ENCODE peak calls at places on chromosomes 6 and 20, in seven cellular contexts. S, A, J, H, Q, F and M are unnamed samples.

GRCh38 chr20:33852971-33853813 is 42.0 kb downstream of the CHMP4B start:
- DNase-seq in S (no peak), A (no peak), J (no peak), H (no peak), Q (no peak), F (no peak), M (no peak)

GRCh38 chr6:106253194-106253593 is 72.4 kb downstream of the ATG5 start:
- DNase-seq in S (no peak), A (no peak), J (no peak), H (no peak), Q (no peak), F (no peak), M (no peak)

GRCh38 chr20:52110456-52110855 is 81.1 kb downstream of the ZFP64 start:
- DNase-seq in S (no peak), A (no peak), J (no peak), H (no peak), Q (no peak), F (no peak), M (no peak)

GRCh38 chr6:16544006-16544405 is 217.3 kb downstream of the ATXN1 start:
- DNase-seq in S (no peak), A (peak), J (no peak), H (no peak), Q (no peak), F (no peak), M (no peak)

GRCh38 chr6:56370127-56370540 is 122.8 kb upstream of the COL21A1 start:
- DNase-seq in S (peak), A (peak), J (no peak), H (peak), Q (no peak), F (no peak), M (no peak)

GRCh38 chr6:113651120-113651519 is 206.0 kb upstream of the MARCKS start:
- DNase-seq in S (peak), A (peak), J (peak), H (no peak), Q (no peak), F (no peak), M (peak)

GRCh38 chr6:46011241-46012085 is 4.2 kb downstream of the CLIC5 start:
- DNase-seq in S (no peak), A (no peak), J (no peak), H (no peak), Q (peak), F (no peak), M (no peak)

GRCh38 chr6:114216789-114217467 is 125.9 kb downstream of the HS3ST5 start:
- DNase-seq in S (no peak), A (no peak), J (peak), H (no peak), Q (no peak), F (no peak), M (no peak)

GRCh38 chr20:54059691-54060364 is 10.6 kb downstream of the BCAS1 start:
- DNase-seq in S (no peak), A (no peak), J (no peak), H (no peak), Q (no peak), F (no peak), M (no peak)

GRCh38 chr6:121932071-121933009 is 467.1 kb upstream of the HSF2 start:
- DNase-seq in S (no peak), A (peak), J (no peak), H (no peak), Q (no peak), F (no peak), M (no peak)

GRCh38 chr20:59273699-59274380 is 26.6 kb upstream of the EDN3 start:
- DNase-seq in S (no peak), A (no peak), J (no peak), H (no peak), Q (no peak), F (no peak), M (no peak)

GRCh38 chr20:62918137-62918536 is 8.2 kb downstream of the DIDO1 start:
- DNase-seq in S (no peak), A (no peak), J (no peak), H (no peak), Q (no peak), F (no peak), M (no peak)

GRCh38 chr6:115634899-115635298 is 425.8 kb downstream of the FRK start:
- DNase-seq in S (no peak), A (no peak), J (no peak), H (no peak), Q (no peak), F (no peak), M (no peak)

GRCh38 chr6:5529733-5530132 is 268.4 kb downstream of the FARS2 start:
- DNase-seq in S (no peak), A (no peak), J (no peak), H (no peak), Q (no peak), F (no peak), M (no peak)

GRCh38 chr6:24666097-24666615 is 543 bp downstream of the TDP2 start:
- DNase-seq in S (peak), A (peak), J (peak), H (peak), Q (no peak), F (peak), M (no peak)

GRCh38 chr20:3693376-3693775 is 11.6 kb upstream of the ADAM33 start:
- DNase-seq in S (no peak), A (no peak), J (no peak), H (no peak), Q (no peak), F (no peak), M (no peak)

GRCh38 chr6:141050470-141050869 is 1082.3 kb upstream of the GJE1 start:
- DNase-seq in S (no peak), A (no peak), J (no peak), H (no peak), Q (no peak), F (no peak), M (no peak)

GRCh38 chr6:99590728-99591672 is 15.6 kb upstream of the PRDM13 start:
- DNase-seq in S (no peak), A (no peak), J (no peak), H (no peak), Q (no peak), F (no peak), M (no peak)

GRCh38 chr6:90444125-90444745 is 142.6 kb downstream of the MAP3K7 start:
- DNase-seq in S (no peak), A (no peak), J (no peak), H (no peak), Q (no peak), F (no peak), M (no peak)

GRCh38 chr6:67863346-67863745 is 771.7 kb upstream of the ADGRB3 start:
- DNase-seq in S (no peak), A (no peak), J (no peak), H (peak), Q (no peak), F (no peak), M (no peak)

GRCh38 chr20:47691632-47692031 is 93.6 kb downstream of the SULF2 start:
- DNase-seq in S (no peak), A (no peak), J (no peak), H (no peak), Q (no peak), F (no peak), M (no peak)

GRCh38 chr20:61002090-61002489 is 250.0 kb upstream of the CDH4 start:
- DNase-seq in S (no peak), A (no peak), J (no peak), H (no peak), Q (no peak), F (no peak), M (no peak)

GRCh38 chr6:39366875-39367618 is 44.5 kb upstream of the KCNK16 start:
- DNase-seq in S (no peak), A (no peak), J (peak), H (no peak), Q (no peak), F (no peak), M (peak)

GRCh38 chr6:169849396-169849795 is 98.0 kb downstream of the ERMARD start:
- DNase-seq in S (no peak), A (peak), J (no peak), H (no peak), Q (no peak), F (no peak), M (no peak)

GRCh38 chr6:69867075-69867911 is 937 bp downstream of the COL19A1 start:
- DNase-seq in S (peak), A (peak), J (peak), H (peak), Q (peak), F (peak), M (no peak)

GRCh38 chr20:11195169-11195568 is 521.4 kb upstream of the JAG1 start:
- DNase-seq in S (no peak), A (no peak), J (no peak), H (no peak), Q (no peak), F (no peak), M (no peak)